ENCODE peak calls at places on chromosomes 13 and 19, in seven cellular contexts. S, H, G, T, L, Y and C are unnamed samples.

GRCh38 chr13:43664700-43665191 is 122.0 kb downstream of the ENOX1 start:
- DNase-seq in S (no peak), H (no peak), G (peak; percentile 75), T (peak; percentile 70), L (peak; percentile 21), Y (no peak), C (peak; percentile 21)

GRCh38 chr19:16293133-16294085 is 31.2 kb upstream of the KLF2 start:
- DNase-seq in S (no peak), H (peak; percentile 39), G (peak; percentile 96), T (peak; percentile 100), L (peak; percentile 8), Y (peak; percentile 71), C (peak; percentile 89)

GRCh38 chr19:31140717-31141116 is 208.5 kb downstream of the TSHZ3 start:
- DNase-seq in S (no peak), H (no peak), G (peak; percentile 45), T (peak; percentile 58), L (peak; percentile 54), Y (no peak), C (peak; percentile 5)

GRCh38 chr13:99356216-99357089 is 49.3 kb upstream of the GPR183 start:
- DNase-seq in S (peak; percentile 75), H (no peak), G (peak; percentile 89), T (peak; percentile 83), L (no peak), Y (no peak), C (no peak)

GRCh38 chr13:70723732-70724131 is 615.5 kb upstream of the KLHL1 start:
- DNase-seq in S (no peak), H (no peak), G (no peak), T (peak; percentile 11), L (peak; percentile 30), Y (no peak), C (peak; percentile 5)

GRCh38 chr13:27055501-27055900 is 116.1 kb downstream of the USP12 start:
- DNase-seq in S (no peak), H (no peak), G (no peak), T (no peak), L (no peak), Y (no peak), C (no peak)

GRCh38 chr19:51809787-51810186 is 14.8 kb downstream of the FPR3 start:
- DNase-seq in S (no peak), H (no peak), G (no peak), T (peak; percentile 70), L (no peak), Y (no peak), C (peak; percentile 63)

GRCh38 chr19:38880076-38880881 is 2.2 kb upstream of the RINL start:
- DNase-seq in S (no peak), H (no peak), G (no peak), T (no peak), L (no peak), Y (no peak), C (no peak)

GRCh38 chr13:26529441-26529840 is 28.0 kb upstream of the WASF3 start:
- DNase-seq in S (peak; percentile 25), H (no peak), G (peak; percentile 62), T (peak; percentile 72), L (peak; percentile 77), Y (no peak), C (peak; percentile 65)

GRCh38 chr19:12975221-12975756 is 5.9 kb downstream of the DAND5 start:
- DNase-seq in S (no peak), H (no peak), G (no peak), T (no peak), L (no peak), Y (no peak), C (no peak)

GRCh38 chr19:48190288-48191284 is 20.1 kb downstream of the ZSWIM9 start:
- DNase-seq in S (peak; percentile 66), H (no peak), G (peak; percentile 82), T (peak; percentile 65), L (peak; percentile 97), Y (no peak), C (peak; percentile 67)

GRCh38 chr19:35195822-35196221 is 32.7 kb downstream of the FAM187B start:
- DNase-seq in S (no peak), H (no peak), G (peak; percentile 85), T (no peak), L (no peak), Y (no peak), C (no peak)

GRCh38 chr19:35199481-35199880 is 29.1 kb downstream of the FAM187B start:
- DNase-seq in S (no peak), H (no peak), G (no peak), T (no peak), L (no peak), Y (no peak), C (no peak)

DNA sequence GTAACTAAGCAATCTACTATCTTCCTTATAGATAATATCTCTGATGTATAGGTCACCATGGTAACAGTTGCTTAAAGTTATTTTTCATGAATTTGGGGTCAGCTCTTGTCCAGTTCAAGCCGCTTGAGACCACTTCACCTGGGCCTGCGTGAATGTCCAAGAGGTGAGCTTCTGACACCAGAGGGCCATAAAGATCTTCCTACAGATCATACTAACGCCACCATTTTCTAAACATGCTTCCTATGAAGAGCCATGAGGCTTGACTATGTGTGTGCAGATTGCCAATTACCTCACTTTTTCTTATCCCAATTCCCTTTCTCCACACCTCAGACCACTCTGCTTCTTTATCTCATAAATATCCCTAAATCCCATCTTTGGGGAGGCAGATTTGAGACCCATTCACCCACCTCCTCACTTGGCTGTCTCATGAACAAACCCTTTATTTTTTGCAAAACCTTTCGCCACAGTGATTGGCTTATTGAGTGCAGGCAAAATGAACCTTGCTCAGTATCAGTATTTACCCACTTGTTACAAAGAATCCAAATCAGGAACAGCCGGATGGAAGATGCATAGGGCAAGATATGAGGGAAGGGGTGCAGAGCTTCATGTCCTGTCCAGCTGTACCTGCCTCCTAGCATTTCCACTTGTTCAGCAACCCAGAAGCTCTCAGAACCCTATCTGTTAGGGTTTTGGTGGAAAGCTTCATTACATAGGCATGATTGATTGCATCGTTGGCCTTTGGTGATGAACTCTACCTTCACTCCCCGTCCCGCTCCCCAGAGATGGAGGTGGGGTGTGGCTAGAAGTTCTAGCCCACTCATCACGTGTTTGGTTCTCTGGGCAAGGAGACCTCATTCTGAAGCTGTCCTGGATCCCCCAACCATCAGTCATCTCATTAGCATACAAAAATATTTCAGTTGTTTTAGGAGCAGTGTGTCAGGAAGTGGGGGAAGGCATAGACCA is 34.2 kb downstream of the FAM187B start:
- DNase-seq in S (no peak), H (no peak), G (peak; percentile 49), T (no peak), L (no peak), Y (no peak), C (no peak)
- TF ChIP-seq CTCF in S (no peak), H (no peak), G (no peak), T (no peak), L (no peak), Y (no peak), C (no peak)

GRCh38 chr19:29705706-29706105 is 9.4 kb downstream of the C19orf12 start:
- DNase-seq in S (no peak), H (no peak), G (no peak), T (no peak), L (no peak), Y (no peak), C (no peak)
- TF ChIP-seq CTCF in S (no peak), H (no peak), G (no peak), T (no peak), L (no peak), Y (no peak), C (no peak)

GRCh38 chr13:107742544-107742943 is 472.8 kb downstream of the LIG4 start:
- DNase-seq in S (no peak), H (no peak), G (no peak), T (no peak), L (no peak), Y (no peak), C (no peak)
- TF ChIP-seq CTCF in S (no peak), H (no peak), G (no peak), T (no peak), L (no peak), Y (no peak), C (no peak)

GRCh38 chr19:359653-359925 is 15.0 kb upstream of the MIER2 start:
- DNase-seq in S (no peak), H (no peak), G (no peak), T (no peak), L (no peak), Y (no peak), C (no peak)

GRCh38 chr19:366205-366783 is 21.7 kb upstream of the MIER2 start:
- DNase-seq in S (no peak), H (no peak), G (no peak), T (no peak), L (no peak), Y (no peak), C (no peak)

GRCh38 chr19:362683-363082 is 18.1 kb upstream of the MIER2 start:
- DNase-seq in S (no peak), H (no peak), G (no peak), T (no peak), L (no peak), Y (no peak), C (no peak)

GRCh38 chr19:364496-365287 is 20.1 kb upstream of the MIER2 start:
- DNase-seq in S (no peak), H (no peak), G (no peak), T (no peak), L (no peak), Y (no peak), C (no peak)

DNA sequence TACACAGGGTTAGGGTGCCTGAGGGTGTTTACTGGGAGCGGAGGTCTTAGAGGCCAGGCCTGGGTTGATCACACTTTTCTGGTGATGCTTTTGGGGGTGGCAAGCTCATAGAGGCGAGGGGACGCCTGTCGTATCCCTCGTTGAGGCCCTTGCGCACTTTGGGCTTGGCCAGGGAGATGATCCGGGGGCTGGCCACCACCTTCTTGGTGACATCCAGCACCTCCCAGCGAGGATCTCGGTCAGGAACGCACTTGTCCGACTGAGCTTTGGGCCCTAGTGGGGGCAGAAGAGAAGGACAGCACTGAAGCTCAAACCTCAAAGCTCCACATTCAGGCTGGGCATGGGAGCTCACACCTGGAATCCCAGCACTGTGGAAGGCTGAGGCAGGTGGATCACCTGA is 17.6 kb upstream of the MIER2 start:
- DNase-seq in S (no peak), H (no peak), G (no peak), T (no peak), L (no peak), Y (no peak), C (no peak)
- TF ChIP-seq CTCF in S (no peak), H (no peak), G (no peak), T (no peak), L (no peak), Y (no peak), C (no peak)

GRCh38 chr13:101757446-101758039 is 305.1 kb downstream of the ITGBL1 start:
- DNase-seq in S (peak; percentile 18), H (no peak), G (peak; percentile 63), T (peak; percentile 47), L (peak; percentile 60), Y (peak; percentile 28), C (peak; percentile 56)
- TF ChIP-seq CTCF in S (peak; percentile 35), H (peak; percentile 67), G (peak; percentile 69), T (peak; percentile 37), L (peak; percentile 59), Y (peak; percentile 70), C (peak; percentile 69)